ENCODE peak calls at places on chromosomes 2 and 18, in nine cellular contexts. I is adipocyte, E is A673, Z is lower lobe of right lung, S is endodermal cell, T is small intestine, O is K562, H is cardiac muscle cell, V is GM23248. C is an unnamed sample.
A peak's percentile ranks its signal among the peaks of the same experiment; 100 is the strongest.

GRCh38 chr2:61928816-61929471 is 23.5 kb downstream of the COMMD1 start:
- DNase-seq in T (peak; percentile 80), O (peak; percentile 12), Z (no peak), E (no peak), S (no peak), H (peak; percentile 63), I (peak; percentile 24), V (no peak), C (peak; percentile 15)

GRCh38 chr2:12318427-12319057 is 398.2 kb upstream of the TRIB2 start:
- DNase-seq in Z (no peak), O (no peak), S (no peak), H (no peak), I (peak; percentile 83), E (peak; percentile 76), V (peak; percentile 83), T (peak; percentile 24), C (no peak)

GRCh38 chr2:147499785-147500184 is 345.0 kb upstream of the ACVR2A start:
- DNase-seq in H (no peak), E (no peak), Z (no peak), O (no peak), V (peak; percentile 7), S (no peak), T (peak; percentile 86), I (no peak), C (no peak)

GRCh38 chr2:47339745-47340541 is 63.0 kb upstream of the MSH2 start:
- DNase-seq in I (peak; percentile 24), V (peak; percentile 83), S (no peak), E (no peak), O (no peak), T (peak; percentile 78), Z (no peak), H (no peak), C (no peak)

GRCh38 chr18:49028801-49029506 is 78.2 kb upstream of the SMAD7 start:
- DNase-seq in S (no peak), Z (no peak), H (no peak), I (no peak), E (no peak), T (no peak), V (no peak), O (no peak), C (no peak)

GRCh38 chr2:152411154-152411553 is 76.2 kb downstream of the FMNL2 start:
- DNase-seq in H (no peak), O (no peak), V (no peak), Z (no peak), E (no peak), T (no peak), S (no peak), I (no peak), C (no peak)

GRCh38 chr2:59150430-59150829 is 909.3 kb upstream of the FANCL start:
- DNase-seq in E (no peak), V (no peak), O (no peak), H (no peak), S (no peak), T (no peak), I (no peak), Z (no peak), C (no peak)

GRCh38 chr2:86807462-86808275 is 17.0 kb upstream of the CD8A start:
- DNase-seq in H (peak; percentile 67), T (peak; percentile 47), S (peak; percentile 86), V (peak; percentile 33), I (peak; percentile 36), O (no peak), E (peak; percentile 42), Z (peak; percentile 64), C (peak; percentile 87)

GRCh38 chr2:200869014-200869413 is 4.6 kb upstream of the CLK1 start:
- DNase-seq in O (no peak), S (peak; percentile 69), T (no peak), V (no peak), E (no peak), H (no peak), I (no peak), Z (no peak), C (no peak)

GRCh38 chr2:241052677-241053360 is 49.3 kb downstream of the MTERF4 start:
- DNase-seq in V (no peak), I (no peak), O (no peak), H (no peak), S (peak; percentile 43), E (no peak), T (no peak), Z (no peak), C (peak; percentile 45)

GRCh38 chr2:626491-627339 is 50.5 kb downstream of the TMEM18 start:
- DNase-seq in E (no peak), H (no peak), Z (no peak), O (no peak), T (no peak), I (no peak), S (peak; percentile 39), V (no peak), C (peak; percentile 77)

GRCh38 chr2:105085525-105085924 is 47.7 kb downstream of the MRPS9 start:
- DNase-seq in I (no peak), S (no peak), T (no peak), O (no peak), V (no peak), H (no peak), Z (no peak), E (no peak), C (no peak)

GRCh38 chr2:143355814-143356213 is 226.6 kb downstream of the ARHGAP15 start:
- DNase-seq in O (no peak), E (peak; percentile 2), H (no peak), V (no peak), S (no peak), T (no peak), Z (no peak), I (no peak), C (no peak)

GRCh38 chr2:146363731-146364130 is 1481.1 kb upstream of the ACVR2A start:
- DNase-seq in H (no peak), Z (no peak), I (peak; percentile 13), E (peak; percentile 1), S (no peak), T (no peak), V (peak; percentile 55), O (no peak), C (no peak)

GRCh38 chr2:12321886-12322285 is 394.9 kb upstream of the TRIB2 start:
- DNase-seq in V (peak; percentile 57), S (no peak), Z (no peak), O (no peak), T (no peak), E (no peak), H (no peak), I (no peak), C (no peak)

GRCh38 chr2:44267269-44268258 is 7.7 kb upstream of the SLC3A1 start:
- DNase-seq in O (no peak), T (no peak), S (no peak), I (peak; percentile 44), H (peak; percentile 4), Z (no peak), V (peak; percentile 52), E (no peak), C (no peak)

GRCh38 chr18:54242327-54242726 is 17.9 kb upstream of the MBD2 start:
- DNase-seq in Z (no peak), T (no peak), E (no peak), S (peak; percentile 45), H (no peak), V (no peak), I (no peak), O (no peak), C (peak; percentile 20)

GRCh38 chr2:43041167-43041566 is 185.2 kb downstream of the ZFP36L2 start:
- DNase-seq in H (no peak), E (peak; percentile 15), V (no peak), O (peak; percentile 55), I (no peak), Z (no peak), T (no peak), S (peak; percentile 61), C (no peak)

GRCh38 chr2:237876518-237876917 is 17.1 kb downstream of the RAMP1 start:
- DNase-seq in S (no peak), V (no peak), I (no peak), Z (peak; percentile 2), E (no peak), O (no peak), H (no peak), T (no peak), C (no peak)

GRCh38 chr2:227566012-227566411 is 32.7 kb upstream of the SCYGR2 start:
- DNase-seq in T (no peak), I (no peak), O (no peak), Z (no peak), E (no peak), H (no peak), V (no peak), S (no peak), C (no peak)

GRCh38 chr2:54574107-54574859 is 118.2 kb downstream of the SPTBN1 start:
- DNase-seq in Z (no peak), I (no peak), H (no peak), V (peak; percentile 49), T (peak; percentile 97), O (peak; percentile 71), E (no peak), S (no peak), C (no peak)

GRCh38 chr2:88585969-88586368 is 41.3 kb downstream of the EIF2AK3 start:
- DNase-seq in T (no peak), H (no peak), E (no peak), I (no peak), S (no peak), Z (no peak), O (no peak), V (no peak), C (no peak)
- H3K36me3 ChIP-seq in T (peaks cover 26% of the 10 kb centered on the region), H (peaks cover 36% of the 10 kb centered on the region), E (peaks cover 10% of the 10 kb centered on the region), I (peaks cover 85% of the 10 kb centered on the region), S (peaks cover 72% of the 10 kb centered on the region), Z (peaks cover 95% of the 10 kb centered on the region), O (peaks cover 66% of the 10 kb centered on the region), V (peaks cover 42% of the 10 kb centered on the region), C (peaks cover 11% of the 10 kb centered on the region)

DNA sequence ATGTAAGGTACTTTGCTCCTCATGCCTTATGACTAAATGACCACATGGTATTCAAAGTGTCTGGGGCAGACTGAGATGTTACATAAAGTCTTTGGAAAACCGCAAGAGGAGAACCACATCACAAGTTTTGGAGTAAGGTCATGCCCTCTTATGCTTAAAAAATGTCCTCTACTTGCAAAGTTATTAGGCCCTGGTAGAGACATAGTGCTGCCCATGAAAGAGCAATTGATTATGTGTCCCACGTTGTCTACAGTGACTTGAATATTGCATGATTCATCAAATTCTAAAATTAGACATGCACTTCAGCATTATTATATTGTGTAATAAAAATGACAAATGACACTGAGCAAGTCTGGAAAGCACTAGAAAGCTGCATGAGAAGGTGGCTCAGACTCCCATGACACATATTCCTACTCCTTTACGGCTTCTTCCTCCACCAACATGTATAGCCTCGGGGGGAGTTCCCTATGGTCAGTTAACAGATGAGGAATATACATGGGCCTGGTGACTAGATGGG is 602.6 kb upstream of the VRK2 start:
- DNase-seq in S (no peak), H (no peak), V (peak; percentile 33), Z (no peak), E (no peak), T (no peak), I (no peak), O (no peak), C (no peak)
- H3K4me3 ChIP-seq in S (no peak overlapping the region), H (no peak overlapping the region), V (no peak overlapping the region), Z (no peak overlapping the region), E (no peak overlapping the region), T (no peak overlapping the region), I (no peak overlapping the region), O (no peak overlapping the region), C (no peak overlapping the region)

GRCh38 chr2:174337337-174338154 is 2.8 kb downstream of the SP9 start:
- DNase-seq in T (no peak), O (peak; percentile 66), V (no peak), E (peak; percentile 47), Z (no peak), I (peak; percentile 52), H (peak; percentile 70), S (peak; percentile 81), C (peak; percentile 82)
- H3K27me3 ChIP-seq in T (peaks cover 9% of the 10 kb centered on the region), O (peaks cover 21% of the 10 kb centered on the region), V (peaks cover 33% of the 10 kb centered on the region), E (peaks cover 93% of the 10 kb centered on the region), Z (peaks cover 99% of the 10 kb centered on the region), I (peaks cover 72% of the 10 kb centered on the region), H (peaks cover 100% of the 10 kb centered on the region), S (peaks cover 99% of the 10 kb centered on the region), C (peaks cover 99% of the 10 kb centered on the region)

GRCh38 chr2:24957221-24957620 is 14.5 kb downstream of the DNAJC27 start:
- DNase-seq in V (no peak), Z (no peak), I (no peak), O (no peak), E (no peak), H (no peak), T (no peak), S (no peak), C (no peak)
- H3K36me3 ChIP-seq in V (peaks cover 29% of the 10 kb centered on the region), Z (peaks cover 78% of the 10 kb centered on the region), I (peaks cover 70% of the 10 kb centered on the region), O (peaks cover 44% of the 10 kb centered on the region), E (peaks cover 35% of the 10 kb centered on the region), H (peaks cover 49% of the 10 kb centered on the region), T (peaks cover 29% of the 10 kb centered on the region), S (peaks cover 59% of the 10 kb centered on the region), C (peaks cover 10% of the 10 kb centered on the region)